ENCODE peak calls at places on chromosomes 16 and 17, in six cellular contexts. S is activated CD8-positive, alpha-beta T cell treated with anti-CD3 and anti-CD28 coated beads for 36 hours; I is RPMI7951; R is neural progenitor cell; L is activated CD4-positive, CD25-positive, alpha-beta regulatory T cell; Q is NCI-H774. Z is an unnamed sample.

GRCh38 chr17:14301761-14302401 is 1.0 kb downstream of the HS3ST3B1 start:
- DNase-seq in Q (no peak), S (peak; percentile 78), R (peak; percentile 48), I (peak; percentile 39), L (peak; percentile 33), Z (peak; percentile 54)

GRCh38 chr16:17564856-17565255 is 94.1 kb upstream of the XYLT1 start:
- DNase-seq in Q (no peak), S (no peak), R (no peak), L (no peak), I (no peak), Z (no peak)

GRCh38 chr16:84459517-84459894 is 45.0 kb downstream of the MEAK7 start:
- DNase-seq in I (no peak), S (no peak), Q (no peak), L (no peak), R (no peak), Z (no peak)

GRCh38 chr16:67967183-67967955 is 1.1 kb downstream of the SLC12A4 start:
- DNase-seq in R (no peak), L (no peak), S (peak; percentile 68), Q (no peak), I (peak; percentile 45), Z (no peak)

GRCh38 chr17:5785867-5786509 is 201.7 kb upstream of the NLRP1 start:
- DNase-seq in L (no peak), S (no peak), Q (no peak), R (no peak), I (peak; percentile 52), Z (no peak)

GRCh38 chr17:19579867-19580565 is 46.4 kb downstream of the SLC47A1 start:
- DNase-seq in I (no peak), R (peak; percentile 23), L (no peak), S (no peak), Q (no peak), Z (no peak)

GRCh38 chr17:43411369-43411677 is 12.5 kb downstream of the ARL4D start:
- DNase-seq in R (no peak), S (no peak), L (no peak), I (no peak), Q (no peak), Z (no peak)

GRCh38 chr17:8602679-8603078 is 27.8 kb downstream of the MYH10 start:
- DNase-seq in R (no peak), L (no peak), S (no peak), Q (no peak), I (no peak), Z (no peak)

GRCh38 chr17:29444589-29444988 is 54.4 kb downstream of the TAOK1 start:
- DNase-seq in R (no peak), I (peak; percentile 3), Q (no peak), L (no peak), S (no peak), Z (no peak)

GRCh38 chr17:80565347-80566053 is 20.9 kb downstream of the RPTOR start:
- DNase-seq in S (no peak), Q (no peak), L (no peak), R (peak; percentile 57), I (no peak), Z (no peak)

GRCh38 chr17:19753049-19753444 is 4.9 kb upstream of the ALDH3A1 start:
- DNase-seq in S (no peak), Q (no peak), R (no peak), L (no peak), I (peak; percentile 89), Z (no peak)

GRCh38 chr17:34173221-34173620 is 81.9 kb upstream of the CCL2 start:
- DNase-seq in L (no peak), I (peak; percentile 28), R (no peak), Q (no peak), S (no peak), Z (peak; percentile 39)

GRCh38 chr16:17467923-17468540 is 2.7 kb downstream of the XYLT1 start:
- DNase-seq in R (peak; percentile 84), Q (peak; percentile 14), I (peak; percentile 33), L (peak; percentile 7), S (peak; percentile 68), Z (peak; percentile 57)

GRCh38 chr17:37506678-37507077 is 17.0 kb downstream of the DUSP14 start:
- DNase-seq in L (no peak), S (peak; percentile 52), I (peak; percentile 20), Q (no peak), R (peak; percentile 77), Z (peak; percentile 16)

GRCh38 chr16:77599793-77600415 is 122.4 kb upstream of the NUDT7 start:
- DNase-seq in I (peak; percentile 45), Q (no peak), R (peak; percentile 49), L (no peak), S (peak; percentile 42), Z (peak; percentile 28)

GRCh38 chr17:70848785-70849184 is 679.5 kb downstream of the KCNJ2 start:
- DNase-seq in Q (no peak), R (no peak), S (no peak), L (no peak), I (peak; percentile 34), Z (no peak)

GRCh38 chr17:70336411-70336810 is 167.1 kb downstream of the KCNJ2 start:
- DNase-seq in Q (no peak), L (no peak), R (no peak), I (no peak), S (no peak), Z (no peak)

GRCh38 chr16:27254262-27254811 is 14.2 kb downstream of the NSMCE1 start:
- DNase-seq in L (no peak), S (peak; percentile 62), Q (no peak), I (no peak), R (no peak), Z (no peak)

GRCh38 chr16:14280541-14280940 is 209.4 kb downstream of the MRTFB start:
- DNase-seq in L (no peak), I (no peak), S (no peak), R (no peak), Q (no peak), Z (no peak)

GRCh38 chr16:88700636-88701482 is 5.3 kb downstream of the RNF166 start:
- DNase-seq in I (peak; percentile 89), R (no peak), Q (no peak), S (peak; percentile 99), L (peak; percentile 92), Z (peak; percentile 97)

GRCh38 chr16:803751-804075 is 3.2 kb upstream of the GNG13 start:
- DNase-seq in I (no peak), L (no peak), S (no peak), R (no peak), Q (no peak), Z (no peak)

GRCh38 chr17:8118769-8119574 is 658 bp upstream of the ALOXE3 start:
- DNase-seq in I (peak; percentile 72), R (peak; percentile 92), Q (peak; percentile 52), S (peak; percentile 95), L (peak; percentile 71), Z (peak; percentile 80)

GRCh38 chr17:43840814-43841213 is 6.2 kb upstream of the CD300LG start:
- DNase-seq in Q (no peak), L (no peak), R (peak; percentile 47), S (no peak), I (peak; percentile 67), Z (no peak)

GRCh38 chr16:29009050-29009837 is 24.4 kb downstream of the LAT start:
- DNase-seq in I (no peak), L (no peak), Q (no peak), R (no peak), S (peak; percentile 74), Z (peak; percentile 24)

GRCh38 chr17:37743875-37744632 is 805 bp downstream of the HNF1B start:
- DNase-seq in Q (no peak), S (peak; percentile 27), R (peak; percentile 79), I (no peak), L (no peak), Z (no peak)

GRCh38 chr16:71226229-71227141 is 4.0 kb downstream of the HYDIN start:
- DNase-seq in I (no peak), L (no peak), S (no peak), R (no peak), Q (no peak), Z (peak; percentile 58)

GRCh38 chr16:68332411-68333121 is 21.7 kb downstream of the PRMT7 start:
- DNase-seq in I (no peak), Q (no peak), L (no peak), R (no peak), S (no peak), Z (peak; percentile 98)

GRCh38 chr16:57955572-57955971 is 15.4 kb downstream of the CNGB1 start:
- DNase-seq in Q (no peak), R (no peak), L (no peak), I (peak; percentile 30), S (no peak), Z (no peak)

GRCh38 chr17:68600123-68600880 is 865 bp downstream of the FAM20A start:
- DNase-seq in S (peak; percentile 7), L (no peak), R (peak; percentile 75), Q (no peak), I (no peak), Z (no peak)

GRCh38 chr16:11251525-11252481 is 4.2 kb downstream of the SOCS1 start:
- DNase-seq in S (peak; percentile 95), I (peak; percentile 43), L (peak; percentile 65), Q (no peak), R (no peak), Z (peak; percentile 74)

GRCh38 chr17:2102931-2103398 is 48.1 kb downstream of the HIC1 start:
- DNase-seq in Q (no peak), L (no peak), S (no peak), R (no peak), I (peak; percentile 74), Z (no peak)

GRCh38 chr17:9079461-9080103 is 58.3 kb downstream of the NTN1 start:
- DNase-seq in Q (no peak), R (no peak), I (no peak), S (peak; percentile 28), L (no peak), Z (peak; percentile 66)

GRCh38 chr17:73165616-73166404 is 1.0 kb downstream of the SSTR2 start:
- DNase-seq in S (no peak), I (no peak), Q (no peak), L (no peak), R (peak; percentile 68), Z (no peak)

GRCh38 chr16:22077700-22078313 is 14.5 kb upstream of the VWA3A start:
- DNase-seq in L (peak; percentile 40), Q (peak; percentile 2), I (peak; percentile 44), R (peak; percentile 77), S (peak; percentile 89), Z (peak; percentile 67)

Z was measured in MV-4-11.